ENCODE peak calls at places on chromosomes 16 and 17, in five cellular contexts. One of them, this sample, is unnamed.

GRCh38 chr16:2278272-2278608 is 10.3 kb upstream of the RNPS1 start:
- DNase-seq in Daoy: no peak
- DNase-seq in ovary: no peak
- DNase-seq in right cardiac atrium: peak
- DNase-seq in heart left ventricle: no peak
- DNase-seq in this sample: no peak

GRCh38 chr17:3667366-3668278 is 756 bp downstream of the TAX1BP3 start:
- DNase-seq in ovary: peak
- DNase-seq in heart left ventricle: peak
- DNase-seq in right cardiac atrium: peak
- DNase-seq in Daoy: peak
- DNase-seq in this sample: peak

GRCh38 chr17:49388290-49388640 is 26.2 kb upstream of the ZNF652 start:
- DNase-seq in ovary: no peak
- DNase-seq in right cardiac atrium: no peak
- DNase-seq in Daoy: no peak
- DNase-seq in heart left ventricle: no peak
- DNase-seq in this sample: no peak

GRCh38 chr16:69566437-69567030 is 768 bp downstream of the NFAT5 start:
- DNase-seq in heart left ventricle: peak
- DNase-seq in Daoy: peak
- DNase-seq in right cardiac atrium: peak
- DNase-seq in ovary: peak
- DNase-seq in this sample: peak

GRCh38 chr16:68013440-68013839 is 2.3 kb downstream of the DPEP2NB start:
- DNase-seq in ovary: no peak
- DNase-seq in heart left ventricle: no peak
- DNase-seq in right cardiac atrium: no peak
- DNase-seq in Daoy: no peak
- DNase-seq in this sample: no peak

GRCh38 chr16:20001856-20002707 is 71.6 kb downstream of the GPR139 start:
- DNase-seq in ovary: no peak
- DNase-seq in right cardiac atrium: no peak
- DNase-seq in Daoy: no peak
- DNase-seq in heart left ventricle: no peak
- DNase-seq in this sample: no peak

GRCh38 chr17:62995377-62995885 is 29.4 kb downstream of the TANC2 start:
- DNase-seq in Daoy: peak
- DNase-seq in heart left ventricle: no peak
- DNase-seq in right cardiac atrium: peak
- DNase-seq in ovary: no peak
- DNase-seq in this sample: no peak

GRCh38 chr16:1488054-1488601 is 616 bp downstream of the PTX4 start:
- DNase-seq in ovary: no peak
- DNase-seq in right cardiac atrium: peak
- DNase-seq in Daoy: no peak
- DNase-seq in heart left ventricle: no peak
- DNase-seq in this sample: no peak

GRCh38 chr16:1108299-1109252 is 12.5 kb upstream of the C1QTNF8 start:
- DNase-seq in right cardiac atrium: peak
- DNase-seq in ovary: peak
- DNase-seq in heart left ventricle: peak
- DNase-seq in Daoy: peak
- DNase-seq in this sample: peak

GRCh38 chr17:17028059-17028877 is 14.0 kb upstream of the MPRIP start:
- DNase-seq in heart left ventricle: peak
- DNase-seq in right cardiac atrium: peak
- DNase-seq in ovary: no peak
- DNase-seq in Daoy: peak
- DNase-seq in this sample: peak

GRCh38 chr16:77711775-77712174 is 10.5 kb upstream of the NUDT7 start:
- DNase-seq in Daoy: peak
- DNase-seq in ovary: no peak
- DNase-seq in heart left ventricle: no peak
- DNase-seq in right cardiac atrium: no peak
- DNase-seq in this sample: no peak

GRCh38 chr17:40111221-40112128 is 10.3 kb upstream of the MSL1 start:
- DNase-seq in Daoy: peak
- DNase-seq in right cardiac atrium: peak
- DNase-seq in heart left ventricle: peak
- DNase-seq in ovary: peak
- DNase-seq in this sample: peak

GRCh38 chr16:2152695-2153506 is 2.7 kb upstream of the TRAF7 start:
- DNase-seq in heart left ventricle: no peak
- DNase-seq in right cardiac atrium: no peak
- DNase-seq in Daoy: peak
- DNase-seq in ovary: peak
- DNase-seq in this sample: no peak

GRCh38 chr16:47046726-47047602 is 73.5 kb upstream of the DNAJA2 start:
- DNase-seq in heart left ventricle: no peak
- DNase-seq in ovary: no peak
- DNase-seq in Daoy: no peak
- DNase-seq in right cardiac atrium: no peak
- DNase-seq in this sample: no peak

GRCh38 chr16:55487048-55487803 is 8.2 kb downstream of the MMP2 start:
- DNase-seq in right cardiac atrium: peak
- DNase-seq in heart left ventricle: peak
- DNase-seq in Daoy: peak
- DNase-seq in ovary: peak
- DNase-seq in this sample: peak

GRCh38 chr17:4008082-4008435 is 43.8 kb upstream of the ATP2A3 start:
- DNase-seq in Daoy: no peak
- DNase-seq in ovary: no peak
- DNase-seq in heart left ventricle: no peak
- DNase-seq in right cardiac atrium: no peak
- DNase-seq in this sample: no peak

GRCh38 chr16:85092309-85092708 is 20.0 kb downstream of the CIBAR2 start:
- DNase-seq in ovary: no peak
- DNase-seq in heart left ventricle: no peak
- DNase-seq in right cardiac atrium: peak
- DNase-seq in Daoy: no peak
- DNase-seq in this sample: no peak

GRCh38 chr16:67430504-67431076 is 331 bp upstream of the HSD11B2 start:
- DNase-seq in Daoy: peak
- DNase-seq in heart left ventricle: no peak
- DNase-seq in right cardiac atrium: peak
- DNase-seq in ovary: peak
- DNase-seq in this sample: no peak

GRCh38 chr16:74871608-74872007 is 97.0 kb upstream of the FA2H start:
- DNase-seq in Daoy: no peak
- DNase-seq in ovary: no peak
- DNase-seq in right cardiac atrium: no peak
- DNase-seq in heart left ventricle: no peak
- DNase-seq in this sample: no peak

GRCh38 chr17:58756246-58757161 is 850 bp downstream of the PPM1E start:
- DNase-seq in ovary: peak
- DNase-seq in Daoy: peak
- DNase-seq in right cardiac atrium: no peak
- DNase-seq in heart left ventricle: no peak
- DNase-seq in this sample: no peak

GRCh38 chr17:2961446-2961845 is 102.0 kb downstream of the OR1D5 start:
- DNase-seq in ovary: no peak
- DNase-seq in heart left ventricle: no peak
- DNase-seq in right cardiac atrium: no peak
- DNase-seq in Daoy: no peak
- DNase-seq in this sample: no peak

GRCh38 chr16:87713469-87714229 is 52.1 kb downstream of the KLHDC4 start:
- DNase-seq in ovary: no peak
- DNase-seq in right cardiac atrium: no peak
- DNase-seq in heart left ventricle: no peak
- DNase-seq in Daoy: no peak
- DNase-seq in this sample: no peak

This sample was measured in psoas muscle.